ENCODE peak calls at places on chromosome 20, in eight cellular contexts. One of them, this sample, is unnamed.
A peak's percentile ranks its signal among the peaks of the same experiment; 100 is the strongest.

GRCh38 chr20:7665311-7665863 is 274.9 kb downstream of the HAO1 start:
- DNase-seq in T-helper 1 cell: no peak
- DNase-seq in amniotic stem cell: no peak
- DNase-seq in H54: no peak
- DNase-seq in left kidney: peak; percentile 4
- DNase-seq in GM04504: no peak
- DNase-seq in cardiac muscle cell: no peak
- DNase-seq in endothelial cell: no peak
- DNase-seq in this sample: peak; percentile 80

GRCh38 chr20:38790210-38791053 is 15.1 kb upstream of the PPP1R16B start:
- DNase-seq in H54: no peak
- DNase-seq in amniotic stem cell: no peak
- DNase-seq in endothelial cell: peak; percentile 32
- DNase-seq in T-helper 1 cell: peak; percentile 45
- DNase-seq in left kidney: peak; percentile 67
- DNase-seq in GM04504: no peak
- DNase-seq in cardiac muscle cell: peak; percentile 60
- DNase-seq in this sample: peak; percentile 15

GRCh38 chr20:17849901-17850673 is 118.5 kb downstream of the SNX5 start:
- DNase-seq in endothelial cell: no peak
- DNase-seq in left kidney: no peak
- DNase-seq in amniotic stem cell: peak; percentile 91
- DNase-seq in cardiac muscle cell: no peak
- DNase-seq in H54: peak; percentile 91
- DNase-seq in T-helper 1 cell: no peak
- DNase-seq in GM04504: peak; percentile 98
- DNase-seq in this sample: peak; percentile 100

GRCh38 chr20:16404640-16405039 is 168.6 kb downstream of the KIF16B start:
- DNase-seq in T-helper 1 cell: no peak
- DNase-seq in endothelial cell: no peak
- DNase-seq in cardiac muscle cell: no peak
- DNase-seq in H54: no peak
- DNase-seq in GM04504: no peak
- DNase-seq in amniotic stem cell: no peak
- DNase-seq in left kidney: no peak
- DNase-seq in this sample: no peak

GRCh38 chr20:20317195-20318113 is 50.5 kb upstream of the INSM1 start:
- DNase-seq in T-helper 1 cell: no peak
- DNase-seq in cardiac muscle cell: no peak
- DNase-seq in endothelial cell: no peak
- DNase-seq in left kidney: no peak
- DNase-seq in amniotic stem cell: no peak
- DNase-seq in H54: no peak
- DNase-seq in GM04504: no peak
- DNase-seq in this sample: no peak

GRCh38 chr20:5528719-5529256 is 212.0 kb upstream of the PROKR2 start:
- DNase-seq in amniotic stem cell: peak; percentile 53
- DNase-seq in H54: peak; percentile 44
- DNase-seq in T-helper 1 cell: peak; percentile 72
- DNase-seq in cardiac muscle cell: peak; percentile 84
- DNase-seq in endothelial cell: peak; percentile 69
- DNase-seq in left kidney: peak; percentile 94
- DNase-seq in GM04504: peak; percentile 69
- DNase-seq in this sample: peak; percentile 64

GRCh38 chr20:57467742-57468141 is 57.2 kb downstream of the CTCFL start:
- DNase-seq in H54: no peak
- DNase-seq in T-helper 1 cell: no peak
- DNase-seq in endothelial cell: no peak
- DNase-seq in amniotic stem cell: no peak
- DNase-seq in GM04504: no peak
- DNase-seq in cardiac muscle cell: no peak
- DNase-seq in left kidney: no peak
- DNase-seq in this sample: no peak

GRCh38 chr20:20939006-20939405 is 167.2 kb downstream of the LINC00237 start:
- DNase-seq in endothelial cell: no peak
- DNase-seq in left kidney: no peak
- DNase-seq in H54: no peak
- DNase-seq in cardiac muscle cell: no peak
- DNase-seq in GM04504: no peak
- DNase-seq in T-helper 1 cell: no peak
- DNase-seq in amniotic stem cell: no peak
- DNase-seq in this sample: no peak

GRCh38 chr20:56631318-56631989 is 2.3 kb downstream of the TFAP2C start:
- DNase-seq in H54: no peak
- DNase-seq in endothelial cell: peak; percentile 22
- DNase-seq in cardiac muscle cell: peak; percentile 34
- DNase-seq in amniotic stem cell: no peak
- DNase-seq in T-helper 1 cell: no peak
- DNase-seq in GM04504: no peak
- DNase-seq in left kidney: peak; percentile 39
- DNase-seq in this sample: no peak

GRCh38 chr20:46962452-46963195 is 68.0 kb downstream of the EYA2 start:
- DNase-seq in H54: no peak
- DNase-seq in amniotic stem cell: no peak
- DNase-seq in endothelial cell: no peak
- DNase-seq in cardiac muscle cell: no peak
- DNase-seq in T-helper 1 cell: no peak
- DNase-seq in left kidney: no peak
- DNase-seq in GM04504: no peak
- DNase-seq in this sample: no peak

GRCh38 chr20:19964289-19965263 is 52.6 kb upstream of the NAA20 start:
- DNase-seq in GM04504: peak; percentile 83
- DNase-seq in H54: peak; percentile 50
- DNase-seq in left kidney: peak; percentile 78
- DNase-seq in cardiac muscle cell: no peak
- DNase-seq in amniotic stem cell: peak; percentile 58
- DNase-seq in T-helper 1 cell: no peak
- DNase-seq in endothelial cell: no peak
- DNase-seq in this sample: peak; percentile 84

GRCh38 chr20:63453029-63453523 is 19.4 kb downstream of the KCNQ2 start:
- DNase-seq in T-helper 1 cell: no peak
- DNase-seq in H54: no peak
- DNase-seq in endothelial cell: no peak
- DNase-seq in GM04504: no peak
- DNase-seq in amniotic stem cell: no peak
- DNase-seq in left kidney: peak; percentile 30
- DNase-seq in cardiac muscle cell: no peak
- DNase-seq in this sample: no peak

GRCh38 chr20:34834459-34834893 is 9.0 kb upstream of the NCOA6 start:
- DNase-seq in amniotic stem cell: no peak
- DNase-seq in T-helper 1 cell: no peak
- DNase-seq in endothelial cell: no peak
- DNase-seq in GM04504: no peak
- DNase-seq in H54: peak; percentile 25
- DNase-seq in left kidney: peak; percentile 45
- DNase-seq in cardiac muscle cell: peak; percentile 33
- DNase-seq in this sample: no peak

GRCh38 chr20:41509316-41509715 is 108.9 kb downstream of the CHD6 start:
- DNase-seq in left kidney: no peak
- DNase-seq in endothelial cell: no peak
- DNase-seq in cardiac muscle cell: no peak
- DNase-seq in GM04504: no peak
- DNase-seq in amniotic stem cell: no peak
- DNase-seq in H54: no peak
- DNase-seq in T-helper 1 cell: no peak
- DNase-seq in this sample: no peak

GRCh38 chr20:47468290-47469050 is 33.2 kb upstream of the NCOA3 start:
- DNase-seq in cardiac muscle cell: no peak
- DNase-seq in left kidney: no peak
- DNase-seq in amniotic stem cell: no peak
- DNase-seq in H54: no peak
- DNase-seq in GM04504: no peak
- DNase-seq in T-helper 1 cell: no peak
- DNase-seq in endothelial cell: no peak
- DNase-seq in this sample: no peak

GRCh38 chr20:32338665-32339064 is 19.5 kb upstream of the ASXL1 start:
- DNase-seq in T-helper 1 cell: no peak
- DNase-seq in endothelial cell: no peak
- DNase-seq in amniotic stem cell: no peak
- DNase-seq in left kidney: no peak
- DNase-seq in H54: no peak
- DNase-seq in cardiac muscle cell: no peak
- DNase-seq in GM04504: no peak
- DNase-seq in this sample: no peak

GRCh38 chr20:2742934-2743559 is 50.5 kb downstream of the EBF4 start:
- DNase-seq in cardiac muscle cell: peak; percentile 85
- DNase-seq in GM04504: peak; percentile 18
- DNase-seq in T-helper 1 cell: peak; percentile 69
- DNase-seq in amniotic stem cell: no peak
- DNase-seq in left kidney: peak; percentile 93
- DNase-seq in H54: peak; percentile 88
- DNase-seq in endothelial cell: peak; percentile 87
- DNase-seq in this sample: peak; percentile 21

GRCh38 chr20:21387528-21387927 is 9.8 kb downstream of the NKX2-4 start:
- DNase-seq in H54: no peak
- DNase-seq in T-helper 1 cell: no peak
- DNase-seq in cardiac muscle cell: no peak
- DNase-seq in left kidney: no peak
- DNase-seq in amniotic stem cell: no peak
- DNase-seq in GM04504: no peak
- DNase-seq in endothelial cell: no peak
- DNase-seq in this sample: no peak